ENCODE peak calls at places on chromosomes 11 and 22, in five cellular contexts. T is EL; B is memory B cell; Q is stimulated activated CD4-positive, alpha-beta T cell treated with anti-CD3 and anti-CD28 coated beads, Interleukin-2, amount 100 ng/mL, for 4 hours; O is fibroblast of the conjunctiva. R is an unnamed sample.

GRCh38 chr11:107250017-107250416 is 207.6 kb downstream of the CWF19L2 start:
- DNase-seq in T (no peak), O (no peak), B (no peak), Q (no peak), R (no peak)

GRCh38 chr22:23786261-23786710 is 480 bp upstream of the SMARCB1 start:
- DNase-seq in B (no peak), T (no peak), O (no peak), Q (no peak), R (no peak)

GRCh38 chr11:128964463-128964930 is 21.8 kb upstream of the TP53AIP1 start:
- DNase-seq in O (no peak), T (no peak), Q (no peak), B (no peak), R (no peak)

GRCh38 chr11:125070699-125071254 is 7.7 kb downstream of the SLC37A2 start:
- DNase-seq in Q (no peak), T (peak; percentile 80), O (peak; percentile 43), B (no peak), R (peak; percentile 61)

GRCh38 chr22:42805016-42805997 is 51.8 kb downstream of the ARFGAP3 start:
- DNase-seq in Q (no peak), O (no peak), T (no peak), B (no peak), R (peak; percentile 89)

GRCh38 chr11:32090774-32091370 is at the start of gene RCN1:
- DNase-seq in T (peak; percentile 88), B (no peak), O (peak; percentile 74), Q (peak; percentile 39), R (peak; percentile 46)

GRCh38 chr11:103619480-103619879 is 417.0 kb upstream of the DDI1 start:
- DNase-seq in T (no peak), B (no peak), O (no peak), Q (no peak), R (no peak)

GRCh38 chr22:39773976-39774539 is 119.5 kb downstream of the ENTHD1 start:
- DNase-seq in T (peak; percentile 24), Q (peak; percentile 37), B (no peak), O (no peak), R (no peak)